ENCODE peak calls at places on chromosomes 3 and 15, in nine cellular contexts. One of them, this sample, is unnamed.

GRCh38 chr15:36133686-36134085 is 445.7 kb upstream of the CDIN1 start:
- DNase-seq in left lung: no peak
- DNase-seq in naive B cell: no peak
- DNase-seq in KBM-7: no peak
- DNase-seq in globus pallidus: no peak
- DNase-seq in MCF 10A: no peak
- DNase-seq in occipital lobe: no peak
- DNase-seq in dorsolateral prefrontal cortex: no peak
- DNase-seq in HTR-8/SVneo: no peak
- DNase-seq in this sample: no peak

GRCh38 chr3:189776163-189776824 is 145.1 kb downstream of the TP63 start:
- DNase-seq in globus pallidus: no peak
- DNase-seq in naive B cell: no peak
- DNase-seq in left lung: no peak
- DNase-seq in occipital lobe: no peak
- DNase-seq in dorsolateral prefrontal cortex: no peak
- DNase-seq in MCF 10A: no peak
- DNase-seq in HTR-8/SVneo: no peak
- DNase-seq in KBM-7: no peak
- DNase-seq in this sample: no peak

GRCh38 chr3:100214574-100214964 is 46.2 kb upstream of the TBC1D23 start:
- DNase-seq in globus pallidus: no peak
- DNase-seq in occipital lobe: no peak
- DNase-seq in dorsolateral prefrontal cortex: no peak
- DNase-seq in KBM-7: no peak
- DNase-seq in naive B cell: no peak
- DNase-seq in left lung: no peak
- DNase-seq in HTR-8/SVneo: no peak
- DNase-seq in MCF 10A: no peak
- DNase-seq in this sample: no peak

GRCh38 chr3:171807129-171807675 is 3.1 kb downstream of the PLD1 start:
- DNase-seq in MCF 10A: no peak
- DNase-seq in left lung: no peak
- DNase-seq in KBM-7: no peak
- DNase-seq in HTR-8/SVneo: no peak
- DNase-seq in dorsolateral prefrontal cortex: no peak
- DNase-seq in occipital lobe: no peak
- DNase-seq in naive B cell: no peak
- DNase-seq in globus pallidus: no peak
- DNase-seq in this sample: no peak

GRCh38 chr15:48112242-48112641 is 8.5 kb upstream of the SLC24A5 start:
- DNase-seq in occipital lobe: no peak
- DNase-seq in dorsolateral prefrontal cortex: no peak
- DNase-seq in KBM-7: peak
- DNase-seq in left lung: no peak
- DNase-seq in HTR-8/SVneo: peak
- DNase-seq in MCF 10A: peak
- DNase-seq in naive B cell: no peak
- DNase-seq in globus pallidus: no peak
- DNase-seq in this sample: no peak

GRCh38 chr3:178072391-178072790 is 463.8 kb upstream of the KCNMB2 start:
- DNase-seq in MCF 10A: no peak
- DNase-seq in HTR-8/SVneo: no peak
- DNase-seq in KBM-7: no peak
- DNase-seq in left lung: no peak
- DNase-seq in dorsolateral prefrontal cortex: no peak
- DNase-seq in occipital lobe: no peak
- DNase-seq in naive B cell: no peak
- DNase-seq in globus pallidus: no peak
- DNase-seq in this sample: no peak

GRCh38 chr3:16182183-16182582 is 7.7 kb downstream of the GALNT15 start:
- DNase-seq in left lung: no peak
- DNase-seq in occipital lobe: no peak
- DNase-seq in KBM-7: no peak
- DNase-seq in globus pallidus: no peak
- DNase-seq in naive B cell: no peak
- DNase-seq in dorsolateral prefrontal cortex: no peak
- DNase-seq in HTR-8/SVneo: no peak
- DNase-seq in MCF 10A: no peak
- DNase-seq in this sample: no peak

GRCh38 chr3:124999897-125000296 is 55.9 kb downstream of the HEG1 start:
- DNase-seq in KBM-7: no peak
- DNase-seq in globus pallidus: no peak
- DNase-seq in left lung: no peak
- DNase-seq in occipital lobe: no peak
- DNase-seq in naive B cell: no peak
- DNase-seq in MCF 10A: no peak
- DNase-seq in dorsolateral prefrontal cortex: no peak
- DNase-seq in HTR-8/SVneo: no peak
- DNase-seq in this sample: no peak

GRCh38 chr15:89556413-89557262 is 18.6 kb upstream of the TICRR start:
- DNase-seq in globus pallidus: peak
- DNase-seq in KBM-7: peak
- DNase-seq in dorsolateral prefrontal cortex: peak
- DNase-seq in occipital lobe: peak
- DNase-seq in HTR-8/SVneo: peak
- DNase-seq in naive B cell: peak
- DNase-seq in MCF 10A: peak
- DNase-seq in left lung: no peak
- DNase-seq in this sample: peak

GRCh38 chr3:195114786-195115597 is 156.0 kb downstream of the XXYLT1 start:
- DNase-seq in KBM-7: no peak
- DNase-seq in occipital lobe: no peak
- DNase-seq in MCF 10A: no peak
- DNase-seq in left lung: no peak
- DNase-seq in globus pallidus: no peak
- DNase-seq in dorsolateral prefrontal cortex: no peak
- DNase-seq in naive B cell: no peak
- DNase-seq in HTR-8/SVneo: no peak
- DNase-seq in this sample: no peak

GRCh38 chr3:46027021-46027705 is at the start of gene XCR1:
- DNase-seq in KBM-7: no peak
- DNase-seq in occipital lobe: no peak
- DNase-seq in naive B cell: no peak
- DNase-seq in MCF 10A: no peak
- DNase-seq in HTR-8/SVneo: no peak
- DNase-seq in dorsolateral prefrontal cortex: no peak
- DNase-seq in left lung: no peak
- DNase-seq in globus pallidus: no peak
- DNase-seq in this sample: no peak

GRCh38 chr3:8659242-8659641 is 14.6 kb upstream of the SSUH2 start:
- DNase-seq in HTR-8/SVneo: no peak
- DNase-seq in KBM-7: no peak
- DNase-seq in MCF 10A: no peak
- DNase-seq in globus pallidus: no peak
- DNase-seq in occipital lobe: no peak
- DNase-seq in naive B cell: no peak
- DNase-seq in dorsolateral prefrontal cortex: no peak
- DNase-seq in left lung: no peak
- DNase-seq in this sample: no peak

GRCh38 chr15:83657549-83657948 is 3.6 kb downstream of the ADAMTSL3 start:
- DNase-seq in naive B cell: no peak
- DNase-seq in MCF 10A: no peak
- DNase-seq in globus pallidus: no peak
- DNase-seq in dorsolateral prefrontal cortex: no peak
- DNase-seq in occipital lobe: no peak
- DNase-seq in HTR-8/SVneo: no peak
- DNase-seq in left lung: no peak
- DNase-seq in KBM-7: peak
- DNase-seq in this sample: no peak

GRCh38 chr3:58656631-58657030 is 9.9 kb downstream of the FAM3D start:
- DNase-seq in occipital lobe: no peak
- DNase-seq in left lung: no peak
- DNase-seq in HTR-8/SVneo: no peak
- DNase-seq in naive B cell: no peak
- DNase-seq in KBM-7: no peak
- DNase-seq in dorsolateral prefrontal cortex: no peak
- DNase-seq in globus pallidus: no peak
- DNase-seq in MCF 10A: no peak
- DNase-seq in this sample: no peak

GRCh38 chr15:66628976-66629723 is 63.4 kb upstream of the LCTL start:
- DNase-seq in MCF 10A: no peak
- DNase-seq in dorsolateral prefrontal cortex: no peak
- DNase-seq in occipital lobe: no peak
- DNase-seq in naive B cell: no peak
- DNase-seq in left lung: peak
- DNase-seq in KBM-7: no peak
- DNase-seq in globus pallidus: no peak
- DNase-seq in HTR-8/SVneo: no peak
- DNase-seq in this sample: no peak

GRCh38 chr3:129058441-129059194 is 2.0 kb upstream of the GP9 start:
- DNase-seq in occipital lobe: peak
- DNase-seq in MCF 10A: peak
- DNase-seq in left lung: no peak
- DNase-seq in naive B cell: peak
- DNase-seq in KBM-7: no peak
- DNase-seq in HTR-8/SVneo: no peak
- DNase-seq in dorsolateral prefrontal cortex: peak
- DNase-seq in globus pallidus: peak
- DNase-seq in this sample: peak

GRCh38 chr3:63146154-63146553 is 132.0 kb upstream of the SYNPR start:
- DNase-seq in HTR-8/SVneo: no peak
- DNase-seq in dorsolateral prefrontal cortex: no peak
- DNase-seq in globus pallidus: no peak
- DNase-seq in MCF 10A: no peak
- DNase-seq in naive B cell: no peak
- DNase-seq in left lung: no peak
- DNase-seq in occipital lobe: no peak
- DNase-seq in KBM-7: no peak
- DNase-seq in this sample: no peak

GRCh38 chr3:62607287-62608029 is 234.1 kb upstream of the FEZF2 start:
- DNase-seq in globus pallidus: no peak
- DNase-seq in naive B cell: no peak
- DNase-seq in left lung: peak
- DNase-seq in dorsolateral prefrontal cortex: no peak
- DNase-seq in occipital lobe: no peak
- DNase-seq in MCF 10A: peak
- DNase-seq in KBM-7: no peak
- DNase-seq in HTR-8/SVneo: peak
- DNase-seq in this sample: no peak

GRCh38 chr3:81492048-81492447 is 269.4 kb downstream of the GBE1 start:
- DNase-seq in left lung: no peak
- DNase-seq in KBM-7: no peak
- DNase-seq in HTR-8/SVneo: no peak
- DNase-seq in naive B cell: no peak
- DNase-seq in globus pallidus: no peak
- DNase-seq in MCF 10A: peak
- DNase-seq in dorsolateral prefrontal cortex: no peak
- DNase-seq in occipital lobe: no peak
- DNase-seq in this sample: no peak

GRCh38 chr3:20160230-20160629 is 25.8 kb downstream of the SGO1 start:
- DNase-seq in MCF 10A: no peak
- DNase-seq in naive B cell: peak
- DNase-seq in dorsolateral prefrontal cortex: no peak
- DNase-seq in HTR-8/SVneo: no peak
- DNase-seq in globus pallidus: no peak
- DNase-seq in occipital lobe: no peak
- DNase-seq in KBM-7: peak
- DNase-seq in left lung: no peak
- DNase-seq in this sample: no peak

GRCh38 chr15:48748535-48748934 is 62.3 kb downstream of the CEP152 start:
- DNase-seq in dorsolateral prefrontal cortex: no peak
- DNase-seq in MCF 10A: no peak
- DNase-seq in KBM-7: no peak
- DNase-seq in occipital lobe: no peak
- DNase-seq in HTR-8/SVneo: no peak
- DNase-seq in left lung: no peak
- DNase-seq in naive B cell: no peak
- DNase-seq in globus pallidus: no peak
- DNase-seq in this sample: no peak

GRCh38 chr15:56760186-56760585 is 26.9 kb upstream of the ZNF280D start:
- DNase-seq in left lung: no peak
- DNase-seq in dorsolateral prefrontal cortex: no peak
- DNase-seq in occipital lobe: no peak
- DNase-seq in naive B cell: no peak
- DNase-seq in globus pallidus: no peak
- DNase-seq in HTR-8/SVneo: no peak
- DNase-seq in MCF 10A: peak
- DNase-seq in KBM-7: no peak
- DNase-seq in this sample: no peak

GRCh38 chr15:65032823-65033537 is 3.5 kb upstream of the MTFMT start:
- DNase-seq in HTR-8/SVneo: peak
- DNase-seq in MCF 10A: peak
- DNase-seq in left lung: peak
- DNase-seq in occipital lobe: no peak
- DNase-seq in globus pallidus: peak
- DNase-seq in naive B cell: peak
- DNase-seq in KBM-7: peak
- DNase-seq in dorsolateral prefrontal cortex: no peak
- DNase-seq in this sample: no peak

GRCh38 chr3:170222647-170223541 is 670 bp downstream of the PRKCI start:
- DNase-seq in left lung: no peak
- DNase-seq in MCF 10A: peak
- DNase-seq in occipital lobe: peak
- DNase-seq in naive B cell: peak
- DNase-seq in HTR-8/SVneo: peak
- DNase-seq in globus pallidus: peak
- DNase-seq in KBM-7: peak
- DNase-seq in dorsolateral prefrontal cortex: no peak
- DNase-seq in this sample: no peak

GRCh38 chr3:12716605-12717121 is 42.4 kb downstream of the TMEM40 start:
- DNase-seq in left lung: no peak
- DNase-seq in naive B cell: no peak
- DNase-seq in occipital lobe: no peak
- DNase-seq in globus pallidus: no peak
- DNase-seq in MCF 10A: no peak
- DNase-seq in dorsolateral prefrontal cortex: no peak
- DNase-seq in HTR-8/SVneo: no peak
- DNase-seq in KBM-7: peak
- DNase-seq in this sample: no peak

GRCh38 chr15:41832875-41833274 is 5.0 kb downstream of the JMJD7 start:
- DNase-seq in MCF 10A: peak
- DNase-seq in occipital lobe: no peak
- DNase-seq in KBM-7: peak
- DNase-seq in globus pallidus: no peak
- DNase-seq in left lung: no peak
- DNase-seq in HTR-8/SVneo: no peak
- DNase-seq in dorsolateral prefrontal cortex: no peak
- DNase-seq in naive B cell: no peak
- DNase-seq in this sample: no peak

GRCh38 chr15:59191855-59192237 is 14.8 kb upstream of the LDHAL6B start:
- DNase-seq in KBM-7: no peak
- DNase-seq in left lung: no peak
- DNase-seq in globus pallidus: no peak
- DNase-seq in occipital lobe: no peak
- DNase-seq in HTR-8/SVneo: peak
- DNase-seq in naive B cell: no peak
- DNase-seq in MCF 10A: peak
- DNase-seq in dorsolateral prefrontal cortex: no peak
- DNase-seq in this sample: no peak

GRCh38 chr3:18988619-18989229 is 159.6 kb upstream of the KCNH8 start:
- DNase-seq in naive B cell: no peak
- DNase-seq in dorsolateral prefrontal cortex: no peak
- DNase-seq in HTR-8/SVneo: peak
- DNase-seq in KBM-7: peak
- DNase-seq in MCF 10A: peak
- DNase-seq in left lung: no peak
- DNase-seq in occipital lobe: no peak
- DNase-seq in globus pallidus: peak
- DNase-seq in this sample: no peak

GRCh38 chr3:132726341-132726823 is 4.2 kb upstream of the NPHP3 start:
- DNase-seq in MCF 10A: peak
- DNase-seq in globus pallidus: peak
- DNase-seq in naive B cell: peak
- DNase-seq in HTR-8/SVneo: peak
- DNase-seq in occipital lobe: no peak
- DNase-seq in KBM-7: peak
- DNase-seq in left lung: no peak
- DNase-seq in dorsolateral prefrontal cortex: no peak
- DNase-seq in this sample: no peak